ENCODE peak calls at places on chromosomes 6 and 20, in ten cellular contexts. P is hypothalamus; R is AG08396; C is NCI-H1436; O is CD8-positive, alpha-beta T cell; Z is psoas muscle; L is lung; K is activated T-cell treated with anti-CD3 and anti-CD28 coated beads for 1 hour; D is cardiac muscle cell; B is substantia nigra. F is an unnamed sample.
A peak's percentile ranks its signal among the peaks of the same experiment; 100 is the strongest.

GRCh38 chr20:35248641-35249475 is 22.4 kb downstream of the MMP24 start:
- DNase-seq in R (peak; percentile 40), O (no peak), B (no peak), P (no peak), Z (no peak), L (no peak), C (no peak), D (no peak), K (no peak), F (no peak)

GRCh38 chr6:73139681-73140080 is 85.6 kb downstream of the KHDC1L start:
- DNase-seq in O (no peak), B (no peak), L (no peak), C (no peak), R (no peak), P (no peak), D (no peak), Z (no peak), K (no peak), F (no peak)

GRCh38 chr20:19735446-19735845 is 22.6 kb upstream of the RIN2 start:
- DNase-seq in C (peak; percentile 73), D (no peak), R (peak; percentile 69), B (no peak), L (peak; percentile 59), O (no peak), P (no peak), K (no peak), Z (peak; percentile 78), F (peak; percentile 75)

GRCh38 chr6:109019911-109020310 is 74.7 kb downstream of the SESN1 start:
- DNase-seq in O (no peak), R (no peak), Z (no peak), D (no peak), P (no peak), L (no peak), K (no peak), C (no peak), B (no peak), F (no peak)

GRCh38 chr6:4880373-4880762 is 104.2 kb downstream of the CDYL start:
- DNase-seq in P (no peak), Z (no peak), R (no peak), D (no peak), K (no peak), O (no peak), B (no peak), L (no peak), C (no peak), F (no peak)

GRCh38 chr6:1952726-1953360 is 292.6 kb downstream of the GMDS start:
- DNase-seq in C (no peak), K (no peak), Z (no peak), R (peak; percentile 74), L (no peak), O (no peak), D (no peak), B (no peak), P (no peak), F (no peak)

GRCh38 chr20:1810926-1811620 is 84.1 kb upstream of the SIRPA start:
- DNase-seq in C (no peak), D (no peak), B (no peak), Z (no peak), R (no peak), K (no peak), P (peak; percentile 53), L (no peak), O (no peak), F (no peak)

GRCh38 chr20:48821261-48821910 is 6.4 kb downstream of the PREX1 start:
- DNase-seq in B (no peak), Z (no peak), D (no peak), R (no peak), O (no peak), L (no peak), P (no peak), C (no peak), K (no peak), F (no peak)

GRCh38 chr6:14671261-14671681 is 553.7 kb downstream of the CD83 start:
- DNase-seq in O (no peak), R (no peak), D (no peak), L (no peak), P (no peak), B (no peak), C (no peak), Z (peak; percentile 46), K (no peak), F (peak; percentile 60)

GRCh38 chr6:9553002-9553401 is 861.9 kb downstream of the TFAP2A start:
- DNase-seq in K (no peak), O (no peak), B (no peak), C (no peak), Z (no peak), D (no peak), P (no peak), R (no peak), L (no peak), F (no peak)

GRCh38 chr6:25002326-25003066 is 66.7 kb upstream of the RIPOR2 start:
- DNase-seq in P (no peak), K (no peak), B (no peak), Z (no peak), D (no peak), O (no peak), L (no peak), R (no peak), C (no peak), F (no peak)

GRCh38 chr6:145071836-145072235 is 663.5 kb downstream of the EPM2A start:
- DNase-seq in O (no peak), Z (no peak), K (no peak), L (no peak), D (no peak), B (no peak), C (no peak), R (peak; percentile 23), P (no peak), F (no peak)

GRCh38 chr6:159044899-159045727 is at the start of gene TAGAP:
- DNase-seq in O (peak; percentile 88), R (no peak), L (peak; percentile 67), P (no peak), K (peak; percentile 77), D (no peak), Z (peak; percentile 54), B (no peak), C (no peak), F (peak; percentile 59)

GRCh38 chr20:57680934-57681914 is 28.6 kb downstream of the PMEPA1 start:
- DNase-seq in Z (no peak), B (no peak), P (no peak), D (no peak), L (no peak), O (peak; percentile 79), R (no peak), K (peak; percentile 42), C (no peak), F (no peak)

GRCh38 chr6:36195471-36196048 is 984 bp upstream of the BRPF3 start:
- DNase-seq in K (no peak), L (no peak), O (no peak), B (no peak), P (no peak), R (no peak), Z (no peak), D (peak; percentile 2), C (no peak), F (no peak)

GRCh38 chr6:42937548-42938427 is 8.5 kb downstream of the CNPY3 start:
- DNase-seq in C (no peak), D (no peak), O (no peak), K (no peak), B (no peak), P (no peak), L (no peak), R (no peak), Z (no peak), F (no peak)

GRCh38 chr20:36493013-36493800 is 48.1 kb upstream of the MYL9 start:
- DNase-seq in B (no peak), Z (no peak), O (no peak), D (no peak), C (no peak), L (no peak), K (no peak), R (no peak), P (no peak), F (no peak)

GRCh38 chr6:127376685-127377084 is 33.3 kb upstream of the ECHDC1 start:
- DNase-seq in P (no peak), B (no peak), C (no peak), Z (no peak), K (no peak), L (no peak), D (no peak), R (no peak), O (no peak), F (no peak)

GRCh38 chr6:37806213-37806612 is 13.3 kb upstream of the ZFAND3 start:
- DNase-seq in L (no peak), O (no peak), B (no peak), K (no peak), D (no peak), R (no peak), C (no peak), Z (no peak), P (no peak), F (no peak)

GRCh38 chr20:235891-236290 is 8.8 kb downstream of the DEFB129 start:
- DNase-seq in K (no peak), P (no peak), D (no peak), R (peak; percentile 15), Z (no peak), B (no peak), O (no peak), L (no peak), C (no peak), F (peak; percentile 41)

GRCh38 chr6:53544050-53544499 is 826 bp downstream of the GCLC start:
- DNase-seq in K (no peak), Z (no peak), R (no peak), C (no peak), B (no peak), L (no peak), P (no peak), O (no peak), D (no peak), F (no peak)

GRCh38 chr6:20211941-20212391 is 303 bp downstream of the MBOAT1 start:
- DNase-seq in R (no peak), Z (no peak), D (peak; percentile 64), O (peak; percentile 46), B (no peak), P (no peak), L (no peak), K (no peak), C (peak; percentile 63), F (no peak)

GRCh38 chr20:417801-418342 is 9.8 kb downstream of the RBCK1 start:
- DNase-seq in K (no peak), L (no peak), B (no peak), Z (no peak), C (no peak), P (no peak), O (no peak), D (no peak), R (no peak), F (no peak)

GRCh38 chr20:40892642-40893041 is 136.0 kb upstream of the TOP1 start:
- DNase-seq in K (no peak), C (no peak), L (no peak), Z (no peak), R (no peak), P (no peak), B (no peak), O (no peak), D (no peak), F (no peak)

GRCh38 chr6:128422871-128423270 is 97.5 kb downstream of the PTPRK start:
- DNase-seq in O (no peak), Z (no peak), K (no peak), R (no peak), C (no peak), D (no peak), L (no peak), P (no peak), B (no peak), F (no peak)

GRCh38 chr20:49610701-49611538 is 43.0 kb upstream of the PTGIS start:
- DNase-seq in L (peak; percentile 78), P (peak; percentile 57), B (peak; percentile 61), R (peak; percentile 83), K (peak; percentile 56), C (peak; percentile 57), O (peak; percentile 69), D (peak; percentile 82), Z (peak; percentile 80), F (peak; percentile 88)

GRCh38 chr6:119832411-119832810 is 482.9 kb upstream of the MAN1A1 start:
- DNase-seq in L (no peak), D (no peak), B (no peak), O (no peak), Z (no peak), C (no peak), P (no peak), R (no peak), K (no peak), F (no peak)

GRCh38 chr6:32439708-32440214 is at the start of gene HLA-DRA:
- DNase-seq in L (peak; percentile 62), C (peak; percentile 23), D (peak; percentile 56), K (no peak), P (no peak), O (no peak), Z (no peak), B (no peak), R (peak; percentile 55), F (no peak)